ENCODE peak calls at places on chromosomes 3 and 15, in seven cellular contexts. E is PC-3, F is MM.1S, W is GM23338, B is HCT116, C is GM23248, Z is neural progenitor cell. L is an unnamed sample.

GRCh38 chr15:100781961-100782525 is 97.6 kb upstream of the ALDH1A3 start:
- DNase-seq in F (no peak), E (no peak), C (no peak), W (peak), B (no peak), Z (no peak), L (no peak)

GRCh38 chr15:63856711-63857458 is 23.1 kb upstream of the HERC1 start:
- DNase-seq in E (peak), W (no peak), Z (no peak), C (peak), B (no peak), F (no peak), L (no peak)

GRCh38 chr3:99875925-99876781 is 58.5 kb downstream of the CMSS1 start:
- DNase-seq in C (peak), Z (peak), F (peak), W (peak), E (no peak), B (no peak), L (no peak)

GRCh38 chr3:190122198-190122771 is 1.6 kb upstream of the P3H2 start:
- DNase-seq in Z (no peak), E (no peak), W (peak), F (no peak), B (no peak), C (peak), L (no peak)

GRCh38 chr3:44529927-44530326 is 25.1 kb upstream of the ZKSCAN7 start:
- DNase-seq in F (peak), E (peak), B (peak), Z (no peak), C (peak), W (peak), L (peak)

GRCh38 chr3:174440350-174440716 is 418.8 kb upstream of the NAALADL2 start:
- DNase-seq in B (no peak), C (peak), F (no peak), W (peak), Z (peak), E (peak), L (peak)

GRCh38 chr3:44000586-44000985 is 241.1 kb upstream of the TOPAZ1 start:
- DNase-seq in C (peak), E (peak), Z (no peak), W (no peak), B (no peak), F (no peak), L (peak)

GRCh38 chr15:55742498-55742926 is 440 bp downstream of the PRTG start:
- DNase-seq in Z (peak), C (peak), E (no peak), F (no peak), W (peak), B (no peak), L (no peak)

GRCh38 chr3:130374908-130375307 is 29.4 kb downstream of the COL6A5 start:
- DNase-seq in C (no peak), E (no peak), B (no peak), Z (no peak), W (no peak), F (no peak), L (no peak)

GRCh38 chr3:141413387-141414140 is 45.3 kb downstream of the ZBTB38 start:
- DNase-seq in E (no peak), B (no peak), F (peak), W (no peak), C (peak), Z (no peak), L (no peak)

GRCh38 chr3:42097166-42097946 is 6.2 kb downstream of the TRAK1 start:
- DNase-seq in B (no peak), Z (no peak), W (no peak), F (no peak), C (peak), E (no peak), L (no peak)

GRCh38 chr15:59299919-59300617 is 72.6 kb downstream of the MYO1E start:
- DNase-seq in W (no peak), Z (no peak), E (peak), C (peak), B (peak), F (peak), L (peak)

GRCh38 chr15:81955709-81956108 is 90.1 kb downstream of the MEX3B start:
- DNase-seq in F (no peak), B (no peak), W (no peak), Z (no peak), E (no peak), C (peak), L (no peak)

GRCh38 chr3:194874206-194874605 is 188.5 kb downstream of the FAM43A start:
- DNase-seq in F (no peak), E (no peak), B (no peak), Z (no peak), W (no peak), C (no peak), L (no peak)

GRCh38 chr3:140258222-140258724 is 323.3 kb downstream of the CLSTN2 start:
- DNase-seq in E (no peak), F (no peak), C (no peak), W (no peak), Z (no peak), B (no peak), L (no peak)

GRCh38 chr3:194961149-194961548 is 275.5 kb downstream of the FAM43A start:
- DNase-seq in Z (no peak), E (no peak), B (no peak), F (no peak), W (no peak), C (no peak), L (no peak)

GRCh38 chr3:197682713-197683112 is 54.0 kb downstream of the RUBCN start:
- DNase-seq in F (no peak), Z (no peak), C (no peak), B (no peak), W (peak), E (no peak), L (no peak)

GRCh38 chr3:25940935-25941334 is 151.0 kb downstream of the OXSM start:
- DNase-seq in F (no peak), B (no peak), C (no peak), E (no peak), W (no peak), Z (no peak), L (no peak)

GRCh38 chr15:92421980-92422379 is 28.3 kb downstream of the ST8SIA2 start:
- DNase-seq in W (no peak), C (peak), B (no peak), E (peak), Z (no peak), F (no peak), L (no peak)

GRCh38 chr3:29447946-29448632 is 167.2 kb downstream of the RBMS3 start:
- DNase-seq in C (no peak), F (no peak), E (no peak), Z (peak), B (no peak), W (no peak), L (no peak)
- TF ChIP-seq EZH2phosphoT487 in C (no peak), F (no peak), E (no peak), Z (no peak), B (no peak), W (no peak), L (no peak)

DNA sequence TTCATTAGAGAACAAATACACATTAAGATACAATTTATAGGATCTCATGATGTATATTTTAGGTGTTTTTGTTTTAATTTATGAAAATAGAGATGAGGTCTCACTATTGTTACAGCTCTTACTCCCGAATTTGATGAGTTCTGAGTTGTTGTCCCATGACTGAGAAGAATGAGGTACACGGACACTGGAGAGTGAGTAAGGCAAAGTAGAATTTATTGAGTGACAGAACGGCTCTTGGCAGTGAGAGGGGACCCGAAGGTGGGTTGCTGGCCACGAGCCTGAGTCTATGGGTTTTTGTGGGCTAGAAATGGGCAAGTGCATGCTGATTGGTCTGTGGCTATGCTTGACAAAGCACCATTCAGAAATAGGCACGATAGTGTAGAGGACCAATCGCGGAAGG is 3.1 kb upstream of the RNF168 start:
- DNase-seq in F (no peak), C (no peak), E (no peak), W (peak), Z (no peak), B (no peak), L (no peak)
- H2AFZ ChIP-seq in F (no peak), C (no peak), E (no peak), W (no peak), Z (peak), B (no peak), L (no peak)

GRCh38 chr3:150763841-150764483 is 993 bp upstream of the SIAH2 start:
- DNase-seq in B (peak), E (peak), Z (peak), F (peak), W (peak), C (peak), L (peak)

GRCh38 chr3:150765949-150766720 is 3.2 kb upstream of the SIAH2 start:
- DNase-seq in E (peak), Z (peak), W (peak), B (no peak), C (peak), F (peak), L (peak)

GRCh38 chr3:150763122-150763840 is at the start of gene SIAH2:
- DNase-seq in B (peak), C (peak), Z (peak), E (peak), F (peak), W (peak), L (peak)

GRCh38 chr3:150766742-150767141 is 3.8 kb upstream of the SIAH2 start:
- DNase-seq in F (no peak), W (no peak), Z (no peak), B (no peak), E (no peak), C (no peak), L (no peak)

DNA sequence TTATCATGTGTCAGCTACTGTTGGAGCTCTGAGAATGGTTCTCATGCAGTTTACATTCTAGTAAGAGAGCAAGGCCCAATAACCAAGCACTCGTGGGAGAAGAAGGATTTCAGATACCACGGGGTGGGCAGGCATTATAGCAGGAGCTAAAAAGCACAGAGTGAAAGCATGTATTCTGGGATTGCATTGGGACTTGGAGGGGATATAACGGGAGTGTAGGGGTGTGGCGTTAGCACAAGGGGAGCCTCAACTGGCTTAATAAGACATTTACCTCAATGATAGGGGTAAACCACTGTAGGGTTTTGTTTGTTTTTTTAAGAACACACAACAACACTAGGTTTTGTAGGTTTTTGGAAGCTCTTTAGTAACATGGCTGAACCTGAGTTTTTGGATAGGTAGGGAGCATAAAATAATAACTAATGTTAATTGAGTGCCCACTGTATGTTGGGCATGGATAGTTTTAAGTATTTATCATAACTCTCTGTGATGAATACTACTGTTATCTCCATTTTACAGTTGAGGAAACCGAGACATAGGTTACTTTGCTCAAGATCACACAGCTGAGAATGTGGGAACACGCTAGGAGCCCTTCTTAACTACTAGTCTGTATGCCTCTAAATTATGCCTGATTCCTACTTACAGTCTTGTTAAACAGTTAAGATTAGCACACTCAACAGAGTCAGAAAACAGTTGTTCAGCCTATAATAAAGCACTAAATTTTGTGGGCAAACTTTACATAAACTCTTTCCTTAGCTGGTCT is 1.8 kb upstream of the SIAH2 start:
- DNase-seq in B (no peak), F (peak), W (no peak), Z (no peak), C (no peak), E (no peak), L (no peak)
- H3K4me3 ChIP-seq in B (peak), F (peak), W (no peak), Z (peak), C (peak), E (peak), L (peak)

DNA sequence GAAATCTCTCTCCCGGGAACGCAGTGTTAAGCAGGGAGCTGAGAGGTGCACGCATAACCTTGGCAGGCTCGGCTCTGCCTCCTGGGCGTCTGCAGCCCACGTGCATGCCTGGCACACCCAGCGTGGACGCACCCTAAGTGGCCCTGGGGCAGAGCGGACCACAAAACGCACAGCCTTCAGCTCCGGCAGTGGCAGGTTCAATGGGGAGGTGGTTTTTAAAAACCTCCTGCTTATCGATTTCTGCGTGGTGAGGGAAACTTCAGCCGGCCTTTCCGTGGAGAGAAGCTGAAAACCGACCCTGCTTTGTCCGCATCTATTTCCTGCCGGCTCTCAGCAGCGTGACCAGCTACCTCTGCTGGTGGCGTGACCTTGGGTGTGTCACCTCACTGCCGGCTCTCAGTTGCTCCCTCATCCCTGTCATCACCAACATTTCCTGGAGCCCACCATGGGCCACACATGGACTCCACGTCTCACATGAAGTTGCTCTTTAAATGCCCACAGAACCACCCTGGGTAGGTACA is 134.8 kb upstream of the MEF2A start:
- DNase-seq in F (no peak), B (no peak), C (no peak), Z (no peak), W (no peak), E (no peak), L (no peak)
- TF ChIP-seq EZH2phosphoT487 in F (no peak), B (no peak), C (no peak), Z (no peak), W (no peak), E (no peak), L (no peak)

DNA sequence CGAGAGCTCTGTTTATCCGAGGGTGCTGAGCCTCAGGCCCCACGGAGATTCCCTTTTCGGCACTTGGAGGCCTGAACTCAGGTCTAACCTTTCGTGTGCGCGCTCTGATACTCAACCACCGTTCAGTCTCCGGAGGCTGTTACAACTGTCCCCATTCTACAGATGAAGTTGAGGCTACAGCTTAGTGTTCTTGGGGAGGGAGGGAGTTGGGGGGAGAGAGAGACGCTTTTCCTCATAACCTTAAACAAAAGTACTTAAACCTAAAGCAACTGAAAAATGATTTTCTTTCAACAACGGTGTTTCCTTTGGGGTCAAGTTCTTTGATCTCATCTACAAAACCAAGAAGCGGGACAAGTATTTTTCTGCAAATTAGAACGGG is 952 bp upstream of the CHST2 start:
- DNase-seq in Z (peak), F (no peak), W (peak), B (no peak), C (no peak), E (no peak), L (no peak)
- H2AFZ ChIP-seq in Z (peak), F (peak), W (peak), B (no peak), C (peak), E (peak), L (peak)

GRCh38 chr3:116444819-116445290 is 432 bp downstream of the LSAMP start:
- DNase-seq in B (no peak), E (no peak), Z (peak), W (peak), F (no peak), C (peak), L (no peak)

GRCh38 chr3:116446037-116446436 is 750 bp upstream of the LSAMP start:
- DNase-seq in Z (no peak), E (no peak), F (no peak), B (no peak), W (no peak), C (no peak), L (no peak)

GRCh38 chr3:116444099-116444700 is 1.1 kb downstream of the LSAMP start:
- DNase-seq in C (no peak), W (no peak), B (no peak), Z (peak), E (no peak), F (no peak), L (no peak)

GRCh38 chr3:116443096-116443793 is 2.0 kb downstream of the LSAMP start:
- DNase-seq in F (no peak), B (no peak), C (peak), W (peak), Z (peak), E (no peak), L (no peak)

GRCh38 chr3:116445291-116445841 is at the start of gene LSAMP:
- DNase-seq in B (no peak), W (peak), E (no peak), Z (peak), C (peak), F (no peak), L (no peak)
- H3K4me3 ChIP-seq in B (no peak), W (peak), E (peak), Z (peak), C (peak), F (no peak), L (no peak)

L was measured in OCI-LY7.